ENCODE peak calls at places on chromosomes 6 and 20, in four cellular contexts. T is AG10803; S is activated CD4-positive, alpha-beta T cell treated with anti-CD3 and anti-CD28 coated beads, Interleukin-2, amount 50 U/mL, for 1 hour; N is GM20000. L is an unnamed sample.

GRCh38 chr6:125640441-125641150 is 108.8 kb upstream of the HEY2 start:
- DNase-seq in T (no peak), S (no peak), N (no peak), L (no peak)

GRCh38 chr6:109420751-109421150 is 19.7 kb downstream of the PPIL6 start:
- DNase-seq in T (no peak), S (no peak), N (no peak), L (no peak)

GRCh38 chr6:89963391-89963790 is 69.1 kb downstream of the GJA10 start:
- DNase-seq in T (no peak), S (no peak), N (no peak), L (peak)

GRCh38 chr6:87847135-87847829 is 145.2 kb upstream of the AKIRIN2 start:
- DNase-seq in T (no peak), S (no peak), N (no peak), L (no peak)

GRCh38 chr20:4225778-4226177 is 210.4 kb upstream of the RNF24 start:
- DNase-seq in T (peak), S (no peak), N (no peak), L (peak)

GRCh38 chr20:327946-328563 is 2.7 kb downstream of the SOX12 start:
- DNase-seq in T (peak), S (no peak), N (no peak), L (peak)

GRCh38 chr6:113052513-113052912 is 705.4 kb downstream of the RFPL4B start:
- DNase-seq in T (no peak), S (no peak), N (no peak), L (no peak)

GRCh38 chr6:90677440-90677839 is 90.6 kb upstream of the MAP3K7 start:
- DNase-seq in T (no peak), S (no peak), N (no peak), L (no peak)

GRCh38 chr6:79672631-79673065 is 41.5 kb downstream of the SH3BGRL2 start:
- DNase-seq in T (peak), S (no peak), N (peak), L (peak)

GRCh38 chr6:163356743-163357142 is 57.8 kb upstream of the QKI start:
- DNase-seq in T (no peak), S (no peak), N (no peak), L (no peak)

GRCh38 chr20:50333856-50334255 is 143.2 kb downstream of the CEBPB start:
- DNase-seq in T (peak), S (no peak), N (no peak), L (peak)

GRCh38 chr6:170099387-170099786 is 191.5 kb downstream of the DLL1 start:
- DNase-seq in T (no peak), S (no peak), N (no peak), L (no peak)

GRCh38 chr6:73121421-73121993 is 103.8 kb downstream of the KHDC1L start:
- DNase-seq in T (peak), S (no peak), N (no peak), L (peak)

GRCh38 chr20:51326241-51326819 is 216.2 kb downstream of the NFATC2 start:
- DNase-seq in T (peak), S (peak), N (peak), L (peak)

GRCh38 chr6:3740551-3741476 is 10.7 kb downstream of the PXDC1 start:
- DNase-seq in T (no peak), S (no peak), N (no peak), L (no peak)

GRCh38 chr6:134432036-134432435 is 114.1 kb upstream of the SGK1 start:
- DNase-seq in T (peak), S (no peak), N (no peak), L (no peak)

GRCh38 chr20:32115196-32115767 is 5.8 kb downstream of the TM9SF4 start:
- DNase-seq in T (no peak), S (no peak), N (no peak), L (no peak)

GRCh38 chr6:135880066-135880972 is 28.8 kb downstream of the PDE7B start:
- DNase-seq in T (peak), S (peak), N (peak), L (peak)

GRCh38 chr6:142635130-142635529 is 309.8 kb downstream of the HIVEP2 start:
- DNase-seq in T (no peak), S (no peak), N (no peak), L (peak)

GRCh38 chr6:147782302-147782701 is 273.8 kb downstream of the SAMD5 start:
- DNase-seq in T (no peak), S (no peak), N (no peak), L (peak)

GRCh38 chr6:41846666-41847237 is 48.4 kb downstream of the USP49 start:
- DNase-seq in T (peak), S (peak), N (peak), L (peak)

GRCh38 chr6:75012018-75012417 is 193.8 kb downstream of the COL12A1 start:
- DNase-seq in T (peak), S (no peak), N (no peak), L (no peak)

GRCh38 chr6:8237668-8238067 is 135.3 kb upstream of the EEF1E1 start:
- DNase-seq in T (no peak), S (no peak), N (no peak), L (no peak)

L was measured in fibroblast of mammary gland.